ENCODE peak calls at places on chromosomes 6 and 20, in seven cellular contexts. C is right cardiac atrium, S is stomach, H is uterus, Y is colonic mucosa, Z is neuronal stem cell, R is body of pancreas. P is an unnamed sample.

GRCh38 chr6:46491789-46492547 is 719 bp upstream of the RCAN2 start:
- DNase-seq in H (peak), C (peak), S (peak), Z (peak), R (peak), Y (peak), P (no peak)

GRCh38 chr6:30211899-30212298 is 1.3 kb downstream of the TRIM26 start:
- DNase-seq in S (no peak), C (no peak), H (no peak), R (no peak), Y (no peak), Z (no peak), P (no peak)

GRCh38 chr6:12995419-12995818 is 278.9 kb downstream of the PHACTR1 start:
- DNase-seq in C (no peak), Y (no peak), H (no peak), Z (no peak), R (no peak), S (no peak), P (no peak)

GRCh38 chr6:99822741-99823512 is 171.1 kb downstream of the MCHR2 start:
- DNase-seq in C (no peak), Y (peak), S (no peak), H (no peak), Z (peak), R (peak), P (peak)

GRCh38 chr6:11830520-11830919 is 51.9 kb upstream of the ADTRP start:
- DNase-seq in Y (no peak), R (no peak), H (no peak), C (no peak), S (no peak), Z (no peak), P (no peak)

GRCh38 chr6:43143235-43144124 is 27.6 kb upstream of the SRF start:
- DNase-seq in R (peak), Y (peak), Z (peak), C (peak), H (peak), S (peak), P (peak)

GRCh38 chr6:44676826-44677433 is 289.4 kb downstream of the CDC5L start:
- DNase-seq in R (no peak), C (no peak), H (no peak), S (no peak), Z (no peak), Y (no peak), P (no peak)

GRCh38 chr6:45514454-45514853 is 136.7 kb upstream of the SUPT3H start:
- DNase-seq in R (no peak), C (no peak), Y (no peak), S (peak), H (no peak), Z (no peak), P (no peak)

GRCh38 chr20:57498425-57499400 is 26.2 kb downstream of the CTCFL start:
- DNase-seq in Y (peak), S (no peak), C (no peak), H (no peak), R (no peak), Z (no peak), P (no peak)

GRCh38 chr20:63027425-63028389 is 20.9 kb upstream of the BHLHE23 start:
- DNase-seq in Z (no peak), H (no peak), C (no peak), Y (no peak), R (peak), S (no peak), P (no peak)

GRCh38 chr6:34281702-34282334 is 33.0 kb upstream of the SMIM29 start:
- DNase-seq in Z (no peak), S (no peak), C (no peak), Y (no peak), R (no peak), H (no peak), P (no peak)

GRCh38 chr6:8243462-8243861 is 141.1 kb upstream of the EEF1E1 start:
- DNase-seq in Y (no peak), Z (no peak), S (no peak), R (no peak), C (no peak), H (no peak), P (no peak)

GRCh38 chr20:4064118-4064962 is 49.0 kb upstream of the RNF24 start:
- DNase-seq in Y (peak), S (peak), R (peak), C (peak), H (peak), Z (no peak), P (peak)

GRCh38 chr6:26268659-26269402 is 96.2 kb upstream of the BTN3A2 start:
- DNase-seq in S (no peak), Z (peak), C (no peak), H (no peak), R (no peak), Y (peak), P (no peak)

GRCh38 chr6:26743157-26743821 is 83.7 kb upstream of the ZNF322 start:
- DNase-seq in Z (peak), C (no peak), S (no peak), H (no peak), Y (no peak), R (no peak), P (no peak)

GRCh38 chr20:15523431-15523830 is 1049.8 kb downstream of the KIF16B start:
- DNase-seq in C (no peak), S (no peak), Z (no peak), H (no peak), R (no peak), Y (no peak), P (no peak)

GRCh38 chr6:106360989-106361430 is 493 bp downstream of the CRYBG1 start:
- DNase-seq in Y (peak), Z (peak), R (peak), C (no peak), S (no peak), H (no peak), P (no peak)

GRCh38 chr20:31675828-31676533 is 38.3 kb downstream of the COX4I2 start:
- DNase-seq in S (no peak), H (no peak), C (no peak), Z (no peak), R (no peak), Y (peak), P (no peak)

GRCh38 chr6:127483399-127484055 is 24.3 kb upstream of the KIAA0408 start:
- DNase-seq in R (no peak), H (no peak), Y (no peak), Z (no peak), S (no peak), C (no peak), P (no peak)

GRCh38 chr6:157533397-157533814 is 152.4 kb downstream of the ZDHHC14 start:
- DNase-seq in Z (peak), C (no peak), R (no peak), Y (no peak), S (no peak), H (no peak), P (no peak)

GRCh38 chr6:157536218-157536534 is 155.2 kb downstream of the ZDHHC14 start:
- DNase-seq in C (no peak), S (no peak), R (no peak), Y (no peak), Z (no peak), H (no peak), P (no peak)

GRCh38 chr6:157535354-157536217 is 154.6 kb downstream of the ZDHHC14 start:
- DNase-seq in Z (no peak), C (no peak), H (peak), R (no peak), S (no peak), Y (no peak), P (peak)

GRCh38 chr6:157534134-157534871 is 153.3 kb downstream of the ZDHHC14 start:
- DNase-seq in Y (no peak), Z (no peak), R (no peak), S (no peak), H (no peak), C (no peak), P (no peak)

DNA sequence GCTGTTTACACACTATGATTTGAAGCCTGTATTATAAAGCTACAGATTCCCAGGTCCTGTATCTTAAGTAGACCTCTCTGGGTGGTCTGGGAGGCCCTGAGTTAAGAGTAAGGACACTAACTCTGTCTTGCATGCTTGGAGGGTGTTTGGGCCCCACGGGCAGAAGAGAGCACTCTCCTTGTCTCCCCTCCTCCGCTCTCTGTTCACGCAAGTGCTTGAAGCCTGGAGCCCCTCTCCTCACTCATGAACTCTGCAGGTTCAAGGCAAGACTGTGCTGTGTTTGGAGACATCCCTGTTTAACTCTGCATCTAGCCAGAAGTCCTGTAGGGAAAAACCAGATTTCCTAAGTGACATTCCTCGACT is 154.0 kb downstream of the ZDHHC14 start:
- DNase-seq in Y (no peak), S (no peak), R (no peak), C (no peak), Z (no peak), H (no peak), P (no peak)
- H3K4me3 ChIP-seq in Y (no peak), S (no peak), R (no peak), C (no peak), Z (no peak), H (no peak), P (no peak)

DNA sequence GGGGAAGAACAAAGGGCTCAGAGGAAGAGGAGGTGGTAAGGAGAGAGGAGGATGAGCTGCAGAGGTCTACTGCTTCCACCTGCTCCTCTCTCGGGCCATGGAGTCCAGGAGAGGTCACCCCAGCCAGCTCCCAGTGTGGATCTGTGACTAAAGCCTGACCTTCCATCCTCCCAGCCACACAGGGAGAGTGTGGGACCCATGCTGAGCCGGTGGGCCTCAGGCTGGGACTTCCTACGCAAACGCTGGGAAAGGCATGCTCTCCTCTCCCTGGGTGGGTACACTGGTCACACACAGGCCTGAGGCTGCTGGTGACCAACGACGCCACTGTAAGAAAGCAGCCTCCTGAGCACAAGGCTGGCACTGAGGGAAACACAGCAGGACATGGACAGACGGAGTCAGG is 111.3 kb downstream of the PREX1 start:
- DNase-seq in H (no peak), Y (no peak), Z (no peak), C (no peak), S (no peak), R (no peak), P (no peak)
- H3K4me3 ChIP-seq in H (no peak), Y (no peak), Z (no peak), C (no peak), S (no peak), R (no peak), P (no peak)

DNA sequence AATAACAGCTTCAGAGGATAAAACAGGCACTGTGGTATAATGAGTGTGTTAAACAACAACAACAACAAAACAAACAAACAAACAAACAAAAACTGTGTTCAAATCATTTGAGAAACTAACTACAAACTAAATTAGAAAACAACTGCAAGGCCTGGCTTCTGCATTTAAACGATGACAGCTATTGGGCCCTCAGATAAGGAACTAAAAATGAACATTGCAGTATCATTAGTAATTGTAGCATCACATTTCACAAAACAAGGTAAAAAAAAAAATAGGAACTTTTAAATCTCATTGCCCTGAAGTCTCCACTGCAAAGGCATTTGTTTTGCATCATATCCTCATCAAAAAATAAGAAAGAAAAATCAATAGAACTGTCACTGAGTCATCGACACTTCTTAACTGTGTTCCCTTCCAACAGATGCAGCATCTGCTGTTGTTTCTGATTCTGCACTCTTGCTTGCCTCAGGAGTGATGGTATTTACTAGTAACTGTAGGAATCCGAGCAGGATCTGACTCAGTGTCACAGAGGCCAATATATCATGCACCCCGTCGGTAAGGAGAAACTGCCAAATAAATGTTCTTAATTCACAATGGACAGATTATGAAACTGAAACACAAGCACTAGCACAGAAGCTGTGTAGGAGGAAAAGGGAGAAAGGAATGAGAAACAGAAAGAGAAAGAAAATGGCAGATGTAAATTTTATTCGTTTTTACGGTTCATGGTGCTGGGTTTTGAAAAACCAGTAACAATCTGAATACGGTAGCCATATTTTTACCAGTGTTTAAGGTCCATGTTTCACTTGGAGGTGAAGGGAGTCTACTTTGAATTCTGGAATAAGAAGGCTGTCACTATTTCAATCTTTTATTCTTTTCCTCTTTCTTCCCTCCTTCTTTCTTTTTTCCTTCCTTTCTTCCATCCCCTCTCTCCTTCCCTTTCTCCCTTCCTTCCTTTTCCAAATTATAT is 365.7 kb upstream of the EPHA7 start:
- DNase-seq in Z (no peak), C (peak), Y (no peak), R (no peak), H (peak), S (no peak), P (peak)
- H3K4me3 ChIP-seq in Z (no peak), C (peak), Y (no peak), R (no peak), H (peak), S (no peak), P (peak)

DNA sequence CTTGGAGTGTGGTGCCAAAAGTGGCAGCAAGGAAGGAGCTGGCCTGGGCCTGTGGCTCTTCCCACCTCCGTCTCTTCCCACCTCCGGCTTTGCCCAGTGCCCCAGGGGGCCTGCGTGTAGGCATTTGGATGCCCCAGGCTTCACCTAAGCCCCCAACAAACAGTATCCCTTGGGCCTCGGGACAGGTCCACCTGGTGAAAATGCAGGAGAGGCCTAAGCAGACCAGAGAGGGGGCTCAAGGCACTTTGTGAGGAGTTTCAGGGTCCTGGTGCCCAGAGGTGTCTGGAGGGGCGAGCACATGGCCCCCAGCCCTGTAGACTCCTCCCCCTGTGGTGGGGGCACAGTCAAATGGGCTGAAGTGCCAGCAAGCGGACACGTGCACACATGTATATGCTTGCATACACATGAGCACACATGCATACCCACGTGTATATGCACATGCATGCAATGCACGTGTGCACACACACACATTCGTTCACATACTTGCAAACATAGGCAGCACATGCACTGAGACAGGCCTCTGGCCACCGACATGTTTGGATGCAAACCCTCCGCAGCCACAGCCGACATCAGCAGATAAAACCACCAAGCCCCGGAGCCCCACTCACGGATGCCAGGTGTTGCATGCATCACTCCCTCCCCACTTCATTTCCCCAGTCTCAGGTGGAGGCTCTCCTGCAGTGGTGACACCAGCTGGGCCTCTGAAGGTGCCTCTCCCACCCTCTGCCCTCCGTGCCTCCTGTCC is 124.5 kb downstream of the TAF4 start:
- DNase-seq in R (no peak), Y (no peak), S (no peak), H (no peak), Z (no peak), C (no peak), P (no peak)
- H3K4me3 ChIP-seq in R (no peak), Y (no peak), S (no peak), H (no peak), Z (no peak), C (no peak), P (no peak)

DNA sequence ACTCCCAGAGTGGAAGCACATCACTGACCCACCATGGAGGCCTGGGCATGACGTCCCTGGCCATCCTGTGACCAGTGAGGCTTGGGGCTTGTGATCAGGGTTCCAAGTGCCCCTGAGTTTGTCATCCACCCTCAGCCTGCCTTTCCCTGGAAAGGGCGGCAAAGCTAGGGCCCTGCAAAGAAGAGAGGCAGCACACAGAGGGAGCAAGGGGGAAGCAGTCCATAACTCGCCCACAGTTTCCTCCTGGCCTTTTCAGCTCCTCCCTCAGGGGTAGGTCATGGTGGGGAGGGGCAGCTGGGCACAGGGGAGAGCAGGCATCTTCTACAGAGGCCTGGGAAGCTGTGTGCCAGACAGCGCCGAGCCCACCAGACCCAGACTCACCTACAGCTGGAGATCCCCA is at the start of gene NCR2:
- DNase-seq in H (no peak), S (no peak), C (no peak), Z (no peak), R (no peak), Y (no peak), P (no peak)
- H3K4me3 ChIP-seq in H (no peak), S (no peak), C (no peak), Z (no peak), R (no peak), Y (no peak), P (no peak)

DNA sequence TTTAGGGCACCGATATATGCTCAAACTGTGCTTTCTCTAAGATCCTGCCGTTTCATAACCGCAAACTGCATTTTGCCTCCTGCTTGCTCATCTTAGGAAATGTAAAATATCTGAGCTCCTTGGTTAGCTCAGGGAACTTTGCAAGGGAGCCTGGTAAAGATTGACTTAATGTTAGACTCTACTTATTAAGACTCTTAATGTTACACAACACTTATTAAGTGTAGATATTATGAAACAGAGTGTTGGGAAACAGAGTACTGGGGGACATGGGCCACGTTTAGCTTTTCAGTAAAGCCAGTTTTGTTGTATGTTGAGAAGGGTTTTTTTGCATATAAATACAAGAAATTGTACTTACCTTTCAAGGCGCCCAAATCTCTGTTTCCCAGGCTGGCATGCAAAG is 1.9 kb downstream of the LTV1 start:
- DNase-seq in Y (no peak), C (no peak), Z (no peak), H (no peak), S (no peak), R (no peak), P (no peak)
- H3K4me3 ChIP-seq in Y (no peak), C (no peak), Z (no peak), H (no peak), S (no peak), R (no peak), P (no peak)

DNA sequence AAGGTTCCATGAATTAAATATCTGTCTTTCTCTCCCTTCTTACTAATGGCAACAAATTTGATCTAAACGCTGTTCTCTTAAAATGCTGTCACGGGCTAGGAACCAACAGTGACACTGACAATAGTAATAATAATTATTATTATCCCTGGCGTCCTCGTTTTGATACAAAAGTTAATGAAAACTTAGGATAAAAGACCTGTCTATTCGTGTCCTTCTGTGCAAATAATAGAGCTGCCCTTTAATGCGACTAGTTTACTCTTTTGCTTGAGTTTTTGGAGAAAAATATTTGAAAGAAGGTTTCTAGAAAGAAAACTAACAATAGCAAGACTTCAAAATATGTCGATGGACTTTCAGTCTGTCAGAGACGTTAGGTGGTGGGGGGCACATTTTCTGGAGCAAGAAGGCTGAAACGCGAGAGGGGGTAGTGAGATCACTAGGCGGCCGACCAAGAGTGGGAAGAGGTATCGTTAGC is 4.3 kb downstream of the VGLL2 start:
- DNase-seq in H (no peak), S (no peak), C (no peak), Y (no peak), R (no peak), Z (no peak), P (no peak)
- H3K4me3 ChIP-seq in H (no peak), S (peak), C (no peak), Y (no peak), R (no peak), Z (no peak), P (peak)

DNA sequence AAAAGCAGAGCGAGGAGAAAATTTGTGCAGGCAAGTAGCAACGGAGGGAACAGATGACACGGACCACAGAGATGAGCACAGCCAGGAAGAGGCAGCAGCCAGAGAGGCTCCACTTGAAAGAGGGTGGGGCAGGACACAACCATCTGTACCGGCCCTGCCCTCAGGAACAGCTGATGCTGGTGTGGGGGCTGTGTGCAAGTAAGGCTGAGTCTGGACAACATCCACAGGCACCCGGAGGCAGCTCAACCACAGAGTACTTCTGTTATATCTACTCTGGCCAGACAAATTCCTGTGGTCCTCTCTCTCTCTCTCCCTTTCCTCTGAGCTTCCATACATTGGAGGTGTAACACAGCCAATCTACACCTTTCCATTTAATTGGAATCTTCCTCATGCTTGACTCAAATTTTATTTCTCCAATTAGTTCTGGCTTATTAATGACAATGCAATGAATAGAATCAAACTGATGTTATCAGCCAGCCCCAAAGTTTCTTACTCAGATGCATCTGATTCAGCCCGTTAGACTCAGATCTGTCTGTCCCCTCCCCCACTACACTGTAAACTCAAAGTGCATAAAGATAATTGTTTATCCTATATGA is 24.9 kb downstream of the KIF13A start:
- DNase-seq in S (no peak), Y (peak), C (peak), R (peak), H (peak), Z (no peak), P (peak)
- H3K4me3 ChIP-seq in S (no peak), Y (no peak), C (no peak), R (no peak), H (no peak), Z (no peak), P (no peak)

GRCh38 chr6:139940741-139941712 is 566.6 kb upstream of the CITED2 start:
- DNase-seq in H (no peak), Z (no peak), Y (no peak), R (no peak), C (no peak), S (no peak), P (no peak)
- H3K4me3 ChIP-seq in H (no peak), Z (no peak), Y (no peak), R (no peak), C (no peak), S (no peak), P (no peak)

P was measured in astrocyte of the cerebellum.